ENCODE peak calls at places on chromosomes 13 and 19, in five cellular contexts. Y is activated CD8-positive, alpha-beta memory T cell treated with anti-CD3 and anti-CD28 coated beads for 4 hours; O is RPMI8226; Q is stimulated activated CD4-positive, alpha-beta T cell treated with anti-CD3 and anti-CD28 coated beads, Interleukin-1b, Interleukin-23, amount 100 ng/mL, for 48 hours; V is amniotic epithelial cell. N is an unnamed sample.

GRCh38 chr13:97977376-97977705 is 23.9 kb downstream of the IPO5 start:
- DNase-seq in Y (no peak), O (no peak), Q (no peak), V (peak), N (no peak)

GRCh38 chr13:73835138-73835721 is 299.0 kb downstream of the KLF12 start:
- DNase-seq in Y (no peak), O (peak), Q (no peak), V (peak), N (peak)

GRCh38 chr13:51861728-51862300 is at the start of gene CCDC70:
- DNase-seq in Y (peak), O (no peak), Q (peak), V (peak), N (peak)

GRCh38 chr19:11373166-11373884 is 1.1 kb upstream of the SWSAP1 start:
- DNase-seq in Y (no peak), O (no peak), Q (no peak), V (peak), N (no peak)

GRCh38 chr19:1383014-1383310 is 745 bp upstream of the NDUFS7 start:
- DNase-seq in Y (no peak), O (no peak), Q (no peak), V (no peak), N (no peak)

GRCh38 chr13:95349267-95349666 is 48.0 kb upstream of the ABCC4 start:
- DNase-seq in Y (no peak), O (no peak), Q (no peak), V (peak), N (no peak)

GRCh38 chr19:4781851-4782250 is 9.7 kb upstream of the FEM1A start:
- DNase-seq in Y (no peak), O (no peak), Q (no peak), V (no peak), N (no peak)

GRCh38 chr13:99182439-99182838 is 18.2 kb upstream of the UBAC2 start:
- DNase-seq in Y (no peak), O (no peak), Q (no peak), V (peak), N (no peak)

GRCh38 chr13:81350056-81350455 is 1009.1 kb upstream of the SPRY2 start:
- DNase-seq in Y (no peak), O (no peak), Q (no peak), V (no peak), N (no peak)

GRCh38 chr19:34128558-34129250 is 43.6 kb upstream of the LSM14A start:
- DNase-seq in Y (no peak), O (no peak), Q (no peak), V (no peak), N (no peak)

GRCh38 chr19:33580026-33580644 is 41.6 kb upstream of the CHST8 start:
- DNase-seq in Y (no peak), O (no peak), Q (no peak), V (no peak), N (no peak)

GRCh38 chr13:101915333-101915732 is 462.9 kb downstream of the ITGBL1 start:
- DNase-seq in Y (no peak), O (no peak), Q (no peak), V (no peak), N (no peak)

GRCh38 chr19:4974855-4975469 is 6.0 kb downstream of the KDM4B start:
- DNase-seq in Y (no peak), O (no peak), Q (no peak), V (no peak), N (no peak)

GRCh38 chr13:111187879-111188643 is 73.0 kb downstream of the ARHGEF7 start:
- DNase-seq in Y (no peak), O (no peak), Q (no peak), V (peak), N (no peak)

N was measured in epithelial cell of proximal tubule.